ENCODE peak calls at places on chromosome 12, in five cellular contexts. One of them, this sample, is unnamed.

GRCh38 chr12:33486058-33486457 is 46.4 kb upstream of the SYT10 start:
- DNase-seq in omental fat pad: no peak
- DNase-seq in fibroblast of pulmonary artery: no peak
- DNase-seq in HT1080: no peak
- DNase-seq in effector CD4-positive, alpha-beta T cell: no peak
- DNase-seq in this sample: no peak

GRCh38 chr12:122842505-122843405 is 7.5 kb downstream of the HIP1R start:
- DNase-seq in omental fat pad: no peak
- DNase-seq in fibroblast of pulmonary artery: no peak
- DNase-seq in HT1080: no peak
- DNase-seq in effector CD4-positive, alpha-beta T cell: no peak
- DNase-seq in this sample: no peak

GRCh38 chr12:116133149-116133548 is 144.3 kb downstream of the MED13L start:
- DNase-seq in omental fat pad: no peak
- DNase-seq in fibroblast of pulmonary artery: peak; percentile 60
- DNase-seq in HT1080: no peak
- DNase-seq in effector CD4-positive, alpha-beta T cell: no peak
- DNase-seq in this sample: no peak

GRCh38 chr12:122740351-122740750 is 9.7 kb upstream of the HCAR1 start:
- DNase-seq in omental fat pad: no peak
- DNase-seq in fibroblast of pulmonary artery: peak; percentile 14
- DNase-seq in HT1080: no peak
- DNase-seq in effector CD4-positive, alpha-beta T cell: no peak
- DNase-seq in this sample: no peak

GRCh38 chr12:52870361-52871290 is 21.8 kb upstream of the KRT78 start:
- DNase-seq in omental fat pad: no peak
- DNase-seq in fibroblast of pulmonary artery: peak; percentile 40
- DNase-seq in HT1080: peak; percentile 69
- DNase-seq in effector CD4-positive, alpha-beta T cell: peak; percentile 57
- DNase-seq in this sample: peak; percentile 81

GRCh38 chr12:6141048-6141447 is 16.6 kb upstream of the VWF start:
- DNase-seq in omental fat pad: no peak
- DNase-seq in fibroblast of pulmonary artery: peak; percentile 93
- DNase-seq in HT1080: no peak
- DNase-seq in effector CD4-positive, alpha-beta T cell: no peak
- DNase-seq in this sample: no peak

GRCh38 chr12:6186114-6186827 is 13.9 kb upstream of the CD9 start:
- DNase-seq in omental fat pad: no peak
- DNase-seq in fibroblast of pulmonary artery: no peak
- DNase-seq in HT1080: no peak
- DNase-seq in effector CD4-positive, alpha-beta T cell: no peak
- DNase-seq in this sample: no peak

GRCh38 chr12:14065094-14065493 is 83.7 kb upstream of the GRIN2B start:
- DNase-seq in omental fat pad: no peak
- DNase-seq in fibroblast of pulmonary artery: no peak
- DNase-seq in HT1080: no peak
- DNase-seq in effector CD4-positive, alpha-beta T cell: no peak
- DNase-seq in this sample: no peak

GRCh38 chr12:67911293-67911637 is 78.0 kb upstream of the IFNG-AS1 start:
- DNase-seq in omental fat pad: no peak
- DNase-seq in fibroblast of pulmonary artery: peak; percentile 22
- DNase-seq in HT1080: no peak
- DNase-seq in effector CD4-positive, alpha-beta T cell: no peak
- DNase-seq in this sample: no peak

GRCh38 chr12:67966560-67966959 is 22.7 kb upstream of the IFNG-AS1 start:
- DNase-seq in omental fat pad: no peak
- DNase-seq in fibroblast of pulmonary artery: no peak
- DNase-seq in HT1080: no peak
- DNase-seq in effector CD4-positive, alpha-beta T cell: no peak
- DNase-seq in this sample: no peak

GRCh38 chr12:109732321-109733305 is 19.0 kb downstream of the FAM222A start:
- DNase-seq in omental fat pad: no peak
- DNase-seq in fibroblast of pulmonary artery: no peak
- DNase-seq in HT1080: no peak
- DNase-seq in effector CD4-positive, alpha-beta T cell: no peak
- DNase-seq in this sample: peak; percentile 21

GRCh38 chr12:34389378-34390170 is 367.3 kb downstream of the ALG10 start:
- DNase-seq in omental fat pad: no peak
- DNase-seq in fibroblast of pulmonary artery: no peak
- DNase-seq in HT1080: no peak
- DNase-seq in effector CD4-positive, alpha-beta T cell: no peak
- DNase-seq in this sample: no peak

GRCh38 chr12:52202361-52203078 is 10.7 kb upstream of the KRT80 start:
- DNase-seq in omental fat pad: no peak
- DNase-seq in fibroblast of pulmonary artery: peak; percentile 64
- DNase-seq in HT1080: no peak
- DNase-seq in effector CD4-positive, alpha-beta T cell: no peak
- DNase-seq in this sample: no peak

GRCh38 chr12:9041321-9041720 is 52.0 kb downstream of the KLRG1 start:
- DNase-seq in omental fat pad: no peak
- DNase-seq in fibroblast of pulmonary artery: peak; percentile 10
- DNase-seq in HT1080: peak; percentile 42
- DNase-seq in effector CD4-positive, alpha-beta T cell: no peak
- DNase-seq in this sample: no peak

GRCh38 chr12:64064706-64065105 is 157.4 kb downstream of the KICS2 start:
- DNase-seq in omental fat pad: no peak
- DNase-seq in fibroblast of pulmonary artery: no peak
- DNase-seq in HT1080: no peak
- DNase-seq in effector CD4-positive, alpha-beta T cell: no peak
- DNase-seq in this sample: no peak

GRCh38 chr12:34396006-34396860 is 373.9 kb downstream of the ALG10 start:
- DNase-seq in omental fat pad: peak; percentile 8
- DNase-seq in fibroblast of pulmonary artery: no peak
- DNase-seq in HT1080: no peak
- DNase-seq in effector CD4-positive, alpha-beta T cell: peak; percentile 1
- DNase-seq in this sample: peak; percentile 7

GRCh38 chr12:2877959-2878732 is 1.1 kb downstream of the RHNO1 start:
- DNase-seq in omental fat pad: no peak
- DNase-seq in fibroblast of pulmonary artery: peak; percentile 66
- DNase-seq in HT1080: no peak
- DNase-seq in effector CD4-positive, alpha-beta T cell: no peak
- DNase-seq in this sample: no peak

GRCh38 chr12:6452245-6452731 is 446 bp downstream of the TAPBPL start:
- DNase-seq in omental fat pad: no peak
- DNase-seq in fibroblast of pulmonary artery: no peak
- DNase-seq in HT1080: no peak
- DNase-seq in effector CD4-positive, alpha-beta T cell: no peak
- DNase-seq in this sample: peak; percentile 50

This sample was measured in stomach.